ENCODE peak calls at places on chromosomes 2 and 18, in six cellular contexts. One of them, this sample, is unnamed.

GRCh38 chr18:23927821-23928746 is 86.5 kb upstream of the TTC39C start:
- DNase-seq in IMR-90: peak
- DNase-seq in right lobe of liver: no peak
- DNase-seq in astrocyte of the spinal cord: no peak
- DNase-seq in foreskin fibroblast: no peak
- DNase-seq in AG04449: no peak
- DNase-seq in this sample: no peak

GRCh38 chr18:58497845-58498244 is 131.0 kb downstream of the ALPK2 start:
- DNase-seq in AG04449: no peak
- DNase-seq in right lobe of liver: no peak
- DNase-seq in astrocyte of the spinal cord: no peak
- DNase-seq in foreskin fibroblast: peak
- DNase-seq in IMR-90: peak
- DNase-seq in this sample: peak

GRCh38 chr2:81495556-81495955 is 1191.0 kb upstream of the LRRTM1 start:
- DNase-seq in foreskin fibroblast: no peak
- DNase-seq in astrocyte of the spinal cord: no peak
- DNase-seq in AG04449: no peak
- DNase-seq in right lobe of liver: no peak
- DNase-seq in IMR-90: no peak
- DNase-seq in this sample: no peak

GRCh38 chr2:85459771-85460170 is 41.3 kb downstream of the SH2D6 start:
- DNase-seq in astrocyte of the spinal cord: no peak
- DNase-seq in foreskin fibroblast: no peak
- DNase-seq in IMR-90: no peak
- DNase-seq in AG04449: no peak
- DNase-seq in right lobe of liver: no peak
- DNase-seq in this sample: peak

GRCh38 chr2:203685081-203685621 is 21.3 kb upstream of the CD28 start:
- DNase-seq in AG04449: peak
- DNase-seq in astrocyte of the spinal cord: peak
- DNase-seq in IMR-90: peak
- DNase-seq in right lobe of liver: no peak
- DNase-seq in foreskin fibroblast: peak
- DNase-seq in this sample: peak

GRCh38 chr2:86621290-86621943 is 2.2 kb downstream of the RNF103 start:
- DNase-seq in astrocyte of the spinal cord: peak
- DNase-seq in IMR-90: peak
- DNase-seq in right lobe of liver: no peak
- DNase-seq in AG04449: no peak
- DNase-seq in foreskin fibroblast: peak
- DNase-seq in this sample: no peak

GRCh38 chr18:48034651-48035555 is 104.4 kb upstream of the SMAD2 start:
- DNase-seq in IMR-90: no peak
- DNase-seq in astrocyte of the spinal cord: no peak
- DNase-seq in right lobe of liver: peak
- DNase-seq in foreskin fibroblast: no peak
- DNase-seq in AG04449: no peak
- DNase-seq in this sample: no peak

GRCh38 chr2:236714061-236714460 is 144.4 kb downstream of the ACKR3 start:
- DNase-seq in AG04449: no peak
- DNase-seq in right lobe of liver: no peak
- DNase-seq in astrocyte of the spinal cord: no peak
- DNase-seq in IMR-90: no peak
- DNase-seq in foreskin fibroblast: no peak
- DNase-seq in this sample: no peak

GRCh38 chr2:232402518-232402917 is 4.1 kb upstream of the ALPG start:
- DNase-seq in astrocyte of the spinal cord: no peak
- DNase-seq in AG04449: no peak
- DNase-seq in right lobe of liver: peak
- DNase-seq in foreskin fibroblast: no peak
- DNase-seq in IMR-90: no peak
- DNase-seq in this sample: no peak

GRCh38 chr2:1543776-1544477 is 130.7 kb downstream of the TPO start:
- DNase-seq in AG04449: no peak
- DNase-seq in right lobe of liver: no peak
- DNase-seq in foreskin fibroblast: no peak
- DNase-seq in astrocyte of the spinal cord: no peak
- DNase-seq in IMR-90: no peak
- DNase-seq in this sample: no peak

GRCh38 chr2:1546023-1546591 is 132.8 kb downstream of the TPO start:
- DNase-seq in foreskin fibroblast: peak
- DNase-seq in astrocyte of the spinal cord: peak
- DNase-seq in AG04449: no peak
- DNase-seq in right lobe of liver: no peak
- DNase-seq in IMR-90: peak
- DNase-seq in this sample: peak

GRCh38 chr2:1544478-1545069 is 131.3 kb downstream of the TPO start:
- DNase-seq in IMR-90: peak
- DNase-seq in astrocyte of the spinal cord: peak
- DNase-seq in AG04449: no peak
- DNase-seq in right lobe of liver: no peak
- DNase-seq in foreskin fibroblast: peak
- DNase-seq in this sample: peak

GRCh38 chr2:1548910-1549673 is 135.8 kb downstream of the TPO start:
- DNase-seq in IMR-90: peak
- DNase-seq in foreskin fibroblast: no peak
- DNase-seq in astrocyte of the spinal cord: no peak
- DNase-seq in AG04449: no peak
- DNase-seq in right lobe of liver: no peak
- DNase-seq in this sample: no peak

GRCh38 chr2:1546901-1547300 is 133.6 kb downstream of the TPO start:
- DNase-seq in IMR-90: no peak
- DNase-seq in right lobe of liver: no peak
- DNase-seq in foreskin fibroblast: no peak
- DNase-seq in AG04449: no peak
- DNase-seq in astrocyte of the spinal cord: no peak
- DNase-seq in this sample: no peak
- TF ChIP-seq CTCF in IMR-90: no peak
- TF ChIP-seq CTCF in right lobe of liver: no peak
- TF ChIP-seq CTCF in foreskin fibroblast: peak
- TF ChIP-seq CTCF in AG04449: peak
- TF ChIP-seq CTCF in astrocyte of the spinal cord: peak
- TF ChIP-seq CTCF in this sample: peak

GRCh38 chr2:64141711-64142405 is 2.4 kb downstream of the PELI1 start:
- DNase-seq in right lobe of liver: no peak
- DNase-seq in foreskin fibroblast: peak
- DNase-seq in astrocyte of the spinal cord: peak
- DNase-seq in IMR-90: peak
- DNase-seq in AG04449: no peak
- DNase-seq in this sample: no peak
- H3K4me3 ChIP-seq in right lobe of liver: peak
- H3K4me3 ChIP-seq in foreskin fibroblast: peak
- H3K4me3 ChIP-seq in astrocyte of the spinal cord: peak
- H3K4me3 ChIP-seq in IMR-90: no peak
- H3K4me3 ChIP-seq in AG04449: peak
- H3K4me3 ChIP-seq in this sample: peak

DNA sequence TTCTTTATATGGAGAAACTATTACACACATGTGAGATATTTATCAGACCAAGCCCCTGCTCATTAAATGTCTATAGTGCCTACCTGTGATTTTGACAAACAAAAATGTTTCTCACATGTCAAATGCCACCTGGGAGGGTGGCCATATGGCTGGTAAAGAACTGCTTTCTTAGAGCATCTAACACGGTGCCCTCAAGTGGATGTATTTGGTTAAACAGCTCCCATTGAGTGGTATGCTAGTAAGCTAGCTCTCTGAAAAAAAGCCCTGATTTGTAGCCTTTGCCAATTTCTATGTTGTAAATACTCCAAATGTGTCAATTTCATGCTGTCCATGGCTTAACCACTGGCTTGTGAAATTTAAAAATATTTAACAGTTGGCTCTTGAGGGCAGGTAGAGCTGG is 94.6 kb downstream of the PMAIP1 start:
- DNase-seq in foreskin fibroblast: peak
- DNase-seq in IMR-90: peak
- DNase-seq in AG04449: no peak
- DNase-seq in right lobe of liver: no peak
- DNase-seq in astrocyte of the spinal cord: peak
- DNase-seq in this sample: peak
- TF ChIP-seq CTCF in foreskin fibroblast: peak
- TF ChIP-seq CTCF in IMR-90: no peak
- TF ChIP-seq CTCF in AG04449: peak
- TF ChIP-seq CTCF in right lobe of liver: no peak
- TF ChIP-seq CTCF in astrocyte of the spinal cord: peak
- TF ChIP-seq CTCF in this sample: peak

GRCh38 chr2:230953843-230954242 is 28.8 kb upstream of the GPR55 start:
- DNase-seq in foreskin fibroblast: no peak
- DNase-seq in right lobe of liver: no peak
- DNase-seq in astrocyte of the spinal cord: no peak
- DNase-seq in AG04449: no peak
- DNase-seq in IMR-90: no peak
- DNase-seq in this sample: no peak
- H3K4me3 ChIP-seq in foreskin fibroblast: no peak
- H3K4me3 ChIP-seq in right lobe of liver: no peak
- H3K4me3 ChIP-seq in astrocyte of the spinal cord: no peak
- H3K4me3 ChIP-seq in AG04449: no peak
- H3K4me3 ChIP-seq in IMR-90: no peak
- H3K4me3 ChIP-seq in this sample: no peak

DNA sequence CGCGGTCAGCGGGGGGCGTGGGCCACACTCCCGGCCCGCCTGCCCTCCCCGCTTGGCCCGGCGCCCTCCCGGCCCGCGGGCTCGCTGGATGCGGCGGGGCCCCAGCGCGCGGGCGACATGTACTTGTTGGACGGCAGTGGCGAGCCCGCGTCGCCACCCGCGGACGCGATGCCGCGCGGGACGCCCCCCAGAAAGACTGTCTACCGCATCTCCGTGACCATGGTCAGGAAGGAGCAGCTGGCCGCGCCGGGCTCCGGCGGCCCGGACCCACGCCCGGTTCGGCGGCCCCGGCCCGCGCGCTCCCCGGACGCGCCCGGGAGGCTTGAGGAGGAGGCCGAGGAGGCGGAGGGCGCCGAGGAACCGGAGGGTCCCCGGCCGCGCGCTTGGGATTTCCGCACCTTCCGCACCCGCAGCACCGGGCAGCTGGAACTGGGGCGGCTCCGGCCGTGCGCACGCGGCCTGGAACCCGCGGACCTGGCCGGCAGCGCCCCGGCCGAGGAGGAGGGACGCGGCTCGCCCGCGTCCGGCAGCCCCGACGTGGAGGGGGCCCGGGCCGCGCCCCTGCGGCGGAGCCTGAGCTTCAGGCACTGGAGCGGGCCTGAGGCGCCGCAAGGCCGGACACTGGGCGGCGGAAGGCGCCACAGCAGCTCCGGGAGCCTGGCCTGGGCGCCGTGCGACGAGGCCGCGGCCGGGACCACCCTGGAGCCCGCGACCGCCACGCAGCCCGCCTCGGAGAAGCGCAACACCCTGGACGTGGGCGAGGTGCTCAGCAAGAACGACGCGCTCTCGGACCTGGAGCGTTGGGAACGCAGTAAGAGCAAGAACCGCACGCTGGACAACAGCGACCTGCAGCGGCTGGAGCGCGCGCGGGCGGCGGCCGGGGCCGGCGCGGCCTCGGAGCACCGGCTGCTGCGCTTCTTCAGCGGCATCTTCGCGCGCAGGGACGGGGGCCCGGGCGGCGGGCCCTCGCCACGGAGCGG is 176.4 kb downstream of the AGAP1 start:
- DNase-seq in IMR-90: peak
- DNase-seq in foreskin fibroblast: peak
- DNase-seq in AG04449: no peak
- DNase-seq in astrocyte of the spinal cord: peak
- DNase-seq in right lobe of liver: no peak
- DNase-seq in this sample: peak
- TF ChIP-seq CTCF in IMR-90: peak
- TF ChIP-seq CTCF in foreskin fibroblast: peak
- TF ChIP-seq CTCF in AG04449: peak
- TF ChIP-seq CTCF in astrocyte of the spinal cord: peak
- TF ChIP-seq CTCF in right lobe of liver: peak
- TF ChIP-seq CTCF in this sample: peak